ENCODE peak calls at places on chromosomes 13 and 19, in nine cellular contexts. R, P, I, F, S, M, X, Y and E are unnamed samples.

GRCh38 chr13:110758195-110758594 is 44.7 kb downstream of the ING1 start:
- DNase-seq in F (peak), M (no peak), P (peak), X (no peak), S (no peak), I (no peak), R (no peak), Y (no peak), E (no peak)

GRCh38 chr19:2556221-2557092 is 80.5 kb downstream of the GADD45B start:
- DNase-seq in F (no peak), R (no peak), M (no peak), P (no peak), X (no peak), Y (no peak), I (no peak), S (no peak), E (no peak)

GRCh38 chr19:21580818-21581217 is 75.4 kb downstream of the ZNF429 start:
- DNase-seq in Y (no peak), M (no peak), P (no peak), S (no peak), X (no peak), F (no peak), R (no peak), I (no peak), E (no peak)

GRCh38 chr19:55831846-55832245 is at the start of gene NLRP11:
- DNase-seq in M (no peak), X (no peak), R (no peak), S (no peak), F (no peak), P (no peak), Y (no peak), I (no peak), E (no peak)

GRCh38 chr19:42208612-42209011 is 8.9 kb downstream of the DEDD2 start:
- DNase-seq in Y (no peak), M (no peak), R (no peak), P (no peak), I (no peak), F (no peak), X (peak), S (no peak), E (no peak)

GRCh38 chr13:95420501-95420900 is 119.2 kb upstream of the ABCC4 start:
- DNase-seq in Y (no peak), I (no peak), S (no peak), X (no peak), M (no peak), P (no peak), F (no peak), R (no peak), E (peak)

GRCh38 chr13:20400774-20401173 is 124.9 kb downstream of the CRYL1 start:
- DNase-seq in I (peak), P (peak), F (peak), X (peak), R (no peak), S (no peak), M (no peak), Y (no peak), E (no peak)

GRCh38 chr19:2613507-2614295 is 88.8 kb downstream of the GNG7 start:
- DNase-seq in M (no peak), X (peak), F (peak), Y (peak), I (no peak), R (no peak), S (no peak), P (peak), E (peak)

GRCh38 chr13:74774252-74774651 is 640.0 kb upstream of the KLF12 start:
- DNase-seq in Y (no peak), S (no peak), P (peak), R (no peak), F (peak), M (no peak), I (peak), X (no peak), E (no peak)

GRCh38 chr13:23434431-23434830 is 929 bp upstream of the SACS start:
- DNase-seq in Y (no peak), X (no peak), F (no peak), R (no peak), I (no peak), P (no peak), S (no peak), M (no peak), E (no peak)

GRCh38 chr13:107799001-107799400 is 416.3 kb downstream of the LIG4 start:
- DNase-seq in S (no peak), M (no peak), P (peak), X (no peak), R (no peak), F (peak), I (no peak), Y (no peak), E (no peak)

GRCh38 chr13:26445092-26445491 is 112.4 kb upstream of the WASF3 start:
- DNase-seq in F (no peak), S (no peak), Y (no peak), M (no peak), X (no peak), P (no peak), R (no peak), I (no peak), E (no peak)

GRCh38 chr19:15468675-15469512 is 4.5 kb upstream of the RASAL3 start:
- DNase-seq in F (no peak), R (no peak), I (no peak), P (no peak), X (no peak), S (no peak), M (no peak), Y (peak), E (no peak)

DNA sequence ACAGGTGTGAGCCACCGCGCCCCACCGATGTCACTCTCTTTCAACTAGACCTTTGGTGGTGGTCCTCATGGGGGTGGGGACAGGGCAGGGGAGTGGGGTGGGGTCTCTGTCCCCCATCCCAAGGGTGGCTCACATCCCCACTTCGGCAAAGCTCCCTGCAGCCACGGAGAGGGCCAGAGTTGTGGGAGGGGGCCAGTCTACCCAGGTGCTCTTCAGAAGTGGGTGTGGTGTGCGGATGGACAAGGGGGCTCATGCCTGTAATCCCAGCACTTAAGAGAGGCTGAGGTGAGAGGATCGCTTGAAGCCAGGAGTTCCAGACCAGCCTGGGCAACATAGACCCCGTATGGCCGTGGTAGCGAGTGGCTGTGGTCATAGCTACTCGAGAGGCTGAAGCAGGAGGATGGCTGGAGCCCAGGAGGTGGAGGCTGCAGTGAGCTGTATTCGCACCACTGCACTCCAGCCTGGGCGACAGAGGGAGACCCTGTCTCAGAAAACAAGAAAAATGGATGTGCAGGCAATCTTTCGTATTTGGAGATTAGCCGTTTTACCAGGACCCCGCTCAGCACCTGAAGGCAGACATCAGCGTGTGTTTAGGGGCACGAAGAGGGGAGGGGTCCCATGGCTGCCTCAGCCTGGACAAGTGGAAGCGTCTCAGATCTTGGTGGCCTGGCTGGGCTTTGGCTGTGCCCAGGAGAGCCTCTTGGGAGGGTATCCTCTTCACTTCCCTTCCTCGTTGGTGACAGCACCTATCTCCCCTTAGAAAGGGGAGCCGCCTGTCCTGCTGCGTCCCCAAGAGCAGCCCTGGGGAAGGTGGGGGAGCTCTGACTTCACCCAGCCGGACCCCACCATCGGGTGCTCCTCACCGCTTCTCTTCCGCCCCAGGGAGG is 863 bp downstream of the TGFBR3L start:
- DNase-seq in R (no peak), P (no peak), Y (peak), I (no peak), X (no peak), F (no peak), S (no peak), M (no peak), E (no peak)
- H3K4me3 ChIP-seq in R (peak), P (peak), Y (no peak), I (peak), X (no peak), F (peak), S (peak), M (no peak), E (peak)

DNA sequence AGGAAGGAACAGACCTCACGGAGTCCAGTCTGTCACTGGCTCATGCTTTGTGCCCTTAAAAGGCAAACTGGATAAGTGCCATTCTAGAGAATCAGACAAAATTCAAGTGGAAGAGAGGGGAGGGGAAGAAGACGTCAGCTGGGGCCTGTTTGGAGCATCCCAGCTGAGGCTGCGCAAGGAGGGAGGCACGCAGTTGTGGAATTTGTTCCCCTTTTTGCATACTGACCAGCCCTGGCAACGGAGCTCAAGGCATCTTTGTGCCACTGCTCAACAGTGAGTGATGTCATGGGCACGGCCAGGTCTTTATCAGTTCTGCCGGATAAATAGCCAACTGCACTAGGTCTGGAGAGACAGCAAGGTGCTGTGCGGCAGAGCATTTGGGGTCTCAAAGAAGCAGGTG is at the start of gene GPR42:
- DNase-seq in Y (no peak), I (no peak), F (no peak), R (no peak), M (no peak), X (no peak), P (no peak), S (no peak), E (no peak)
- H3K4me3 ChIP-seq in Y (no peak), I (no peak), F (no peak), R (no peak), M (no peak), X (no peak), P (no peak), S (no peak), E (no peak)

GRCh38 chr19:1446713-1447564 is 3.0 kb upstream of the APC2 start:
- DNase-seq in I (no peak), P (no peak), Y (no peak), S (no peak), R (no peak), X (no peak), F (no peak), M (no peak), E (no peak)
- H3K4me3 ChIP-seq in I (no peak), P (no peak), Y (no peak), S (peak), R (peak), X (no peak), F (no peak), M (peak), E (no peak)

GRCh38 chr19:5953680-5954213 is 24.2 kb downstream of the RANBP3 start:
- DNase-seq in X (no peak), Y (no peak), I (no peak), P (no peak), F (no peak), S (no peak), M (no peak), R (no peak), E (no peak)
- H3K4me3 ChIP-seq in X (no peak), Y (no peak), I (no peak), P (no peak), F (no peak), S (no peak), M (no peak), R (no peak), E (no peak)

GRCh38 chr19:50567882-50568281 is 353 bp downstream of the LRRC4B start:
- DNase-seq in X (no peak), R (no peak), I (no peak), Y (no peak), M (no peak), P (no peak), F (no peak), S (no peak), E (no peak)

GRCh38 chr19:50568321-50569022 is at the start of gene LRRC4B:
- DNase-seq in M (no peak), F (peak), S (no peak), I (no peak), R (no peak), X (no peak), P (no peak), Y (no peak), E (no peak)

GRCh38 chr19:50567052-50567841 is 988 bp downstream of the LRRC4B start:
- DNase-seq in R (no peak), X (no peak), S (no peak), Y (no peak), P (no peak), M (no peak), F (no peak), I (no peak), E (no peak)

GRCh38 chr19:50564229-50565105 is 3.8 kb downstream of the LRRC4B start:
- DNase-seq in I (no peak), R (no peak), M (no peak), P (no peak), Y (no peak), X (no peak), F (no peak), S (no peak), E (no peak)

DNA sequence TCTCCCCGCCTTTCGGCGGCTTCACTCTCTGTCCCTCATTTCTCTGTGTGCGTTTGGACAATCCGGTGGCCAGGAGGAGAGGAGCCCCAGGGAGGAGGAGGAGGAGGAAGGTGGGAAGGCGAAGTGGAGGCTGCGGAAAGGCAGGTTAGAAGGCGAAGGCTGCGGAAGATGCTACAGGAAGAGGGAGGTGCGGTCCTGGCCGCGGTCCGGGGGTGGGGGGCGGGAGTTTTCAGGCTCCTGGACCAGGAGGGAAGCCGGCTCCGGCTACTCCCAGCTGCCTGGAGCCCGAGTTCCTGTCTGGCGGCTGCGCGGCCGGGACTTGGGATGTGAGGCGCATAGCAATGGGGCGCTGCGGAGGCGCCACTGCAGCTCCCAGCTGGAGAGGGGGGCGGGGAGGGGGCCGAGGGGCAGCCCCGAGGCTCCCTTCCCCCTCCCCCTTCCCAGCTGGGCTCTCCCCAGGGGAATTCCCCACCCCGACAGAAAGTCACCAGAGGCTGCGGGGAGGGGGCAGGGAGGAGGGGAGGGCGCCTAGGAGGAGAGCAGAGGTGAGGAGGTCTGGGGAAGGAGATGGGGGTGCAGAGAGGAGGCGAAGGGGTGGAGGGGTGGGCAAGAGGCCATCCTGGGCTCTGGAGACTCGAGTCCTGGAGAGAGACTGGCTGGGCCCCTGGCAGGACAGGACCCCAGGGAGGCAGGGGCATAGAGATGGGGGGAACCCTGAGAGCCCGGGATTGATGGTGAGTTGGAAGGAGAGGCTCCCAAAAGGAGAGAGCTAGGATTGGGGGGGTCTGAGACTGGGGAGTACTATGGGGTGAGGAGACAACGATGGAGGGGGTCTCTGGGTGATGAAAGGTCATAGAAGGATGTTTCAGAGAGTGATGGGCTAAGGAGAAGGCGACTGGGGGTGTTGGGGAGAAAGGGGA is 2.0 kb downstream of the LRRC4B start:
- DNase-seq in Y (no peak), P (no peak), F (no peak), M (no peak), S (no peak), X (no peak), I (no peak), R (peak), E (no peak)
- H3K4me3 ChIP-seq in Y (no peak), P (no peak), F (no peak), M (no peak), S (no peak), X (no peak), I (no peak), R (peak), E (no peak)

GRCh38 chr13:46577656-46578589 is 25.0 kb downstream of the LRCH1 start:
- DNase-seq in F (no peak), R (no peak), I (no peak), M (no peak), X (no peak), P (peak), Y (no peak), S (no peak), E (no peak)
- H3K4me3 ChIP-seq in F (no peak), R (no peak), I (no peak), M (no peak), X (no peak), P (no peak), Y (no peak), S (no peak), E (no peak)

GRCh38 chr19:18203863-18204393 is at the start of gene RAB3A:
- DNase-seq in P (peak), X (peak), F (peak), Y (peak), R (peak), M (peak), I (peak), S (peak), E (peak)

GRCh38 chr19:18205180-18205915 is 1.5 kb upstream of the RAB3A start:
- DNase-seq in S (no peak), I (no peak), F (peak), M (peak), X (peak), R (peak), P (peak), Y (peak), E (no peak)

GRCh38 chr19:18204394-18205179 is 745 bp upstream of the RAB3A start:
- DNase-seq in X (peak), M (no peak), I (no peak), F (no peak), Y (no peak), R (no peak), P (no peak), S (no peak), E (peak)

GRCh38 chr19:18208098-18208951 is 4.5 kb upstream of the RAB3A start:
- DNase-seq in M (no peak), S (no peak), X (no peak), R (no peak), Y (no peak), P (peak), F (peak), I (no peak), E (no peak)

DNA sequence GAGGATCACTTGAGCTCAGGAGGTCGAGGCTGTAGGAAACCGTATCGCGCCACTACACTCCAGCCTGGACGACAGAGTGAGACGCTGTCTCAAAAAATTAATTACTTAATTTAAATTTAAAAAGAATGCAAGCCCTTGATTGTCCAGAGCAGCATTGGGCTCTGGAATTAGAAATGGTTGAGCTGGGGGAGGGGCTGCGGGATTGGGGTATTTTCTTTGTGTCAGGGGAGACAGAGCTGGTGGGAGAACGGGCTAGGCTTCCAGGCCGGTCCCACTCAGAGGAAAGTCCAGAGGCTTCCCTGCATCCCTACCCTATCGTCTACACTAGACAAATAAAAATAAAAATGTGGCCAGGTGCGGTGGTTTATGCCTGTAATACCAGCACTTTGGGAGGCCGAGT is 2.2 kb upstream of the RAB3A start:
- DNase-seq in X (no peak), M (no peak), I (no peak), R (no peak), P (no peak), Y (no peak), S (no peak), F (no peak), E (no peak)
- H3K4me3 ChIP-seq in X (peak), M (no peak), I (peak), R (no peak), P (no peak), Y (no peak), S (no peak), F (no peak), E (no peak)

GRCh38 chr19:48895226-48895625 is 3.3 kb downstream of the TULP2 start:
- DNase-seq in M (no peak), F (no peak), R (no peak), X (no peak), I (no peak), Y (no peak), S (no peak), P (no peak), E (no peak)
- H3K4me3 ChIP-seq in M (no peak), F (no peak), R (no peak), X (peak), I (no peak), Y (no peak), S (no peak), P (no peak), E (no peak)